ENCODE peak calls at places on chromosome 7, in five cellular contexts. M is tibial artery, U is A673, F is K562, S is uterus. C is an unnamed sample. For H3K4me1 and H3K27me3, the result is how much of the 10 kb centered on the place peaks cover.

GRCh38 chr7:135274495-135275268 is 41.0 kb downstream of the STRA8 start:
- DNase-seq in F (peak), M (peak), U (peak), S (peak), C (peak)

GRCh38 chr7:117619690-117620089 is 139.9 kb downstream of the CFTR start:
- DNase-seq in S (no peak), M (no peak), U (no peak), F (no peak), C (no peak)

GRCh38 chr7:92840309-92840708 is 3.9 kb upstream of the CDK6 start:
- DNase-seq in F (no peak), M (no peak), S (no peak), U (no peak), C (no peak)

GRCh38 chr7:46781901-46782439 is 799.9 kb downstream of the TNS3 start:
- DNase-seq in S (no peak), F (no peak), U (no peak), M (no peak), C (no peak)

GRCh38 chr7:24917510-24918239 is 62.3 kb downstream of the OSBPL3 start:
- DNase-seq in M (no peak), S (no peak), F (no peak), U (no peak), C (no peak)

GRCh38 chr7:22240904-22241571 is 115.9 kb downstream of the RAPGEF5 start:
- DNase-seq in M (no peak), U (no peak), S (no peak), F (no peak), C (no peak)

GRCh38 chr7:30626984-30627383 is 32.3 kb downstream of the GARS1 start:
- DNase-seq in F (no peak), S (no peak), M (no peak), U (no peak), C (no peak)

GRCh38 chr7:142905759-142906158 is 20.2 kb upstream of the TRPV6 start:
- DNase-seq in S (no peak), U (no peak), F (no peak), M (no peak), C (no peak)

GRCh38 chr7:144776447-144776846 is 59.4 kb downstream of the TPK1 start:
- DNase-seq in U (no peak), M (no peak), S (no peak), F (no peak), C (no peak)

GRCh38 chr7:100949227-100949930 is at the start of gene MUC3A:
- DNase-seq in M (no peak), S (no peak), U (no peak), F (no peak), C (peak)

GRCh38 chr7:22700559-22701002 is 26.4 kb upstream of the IL6 start:
- DNase-seq in U (no peak), S (no peak), F (peak), M (no peak), C (no peak)

GRCh38 chr7:50475340-50475739 is 25.2 kb upstream of the FIGNL1 start:
- DNase-seq in F (no peak), S (no peak), U (no peak), M (no peak), C (peak)

GRCh38 chr7:115511330-115511729 is 519.2 kb downstream of the TFEC start:
- DNase-seq in U (no peak), S (no peak), F (no peak), M (no peak), C (no peak)

GRCh38 chr7:3140834-3141233 is 97.2 kb upstream of the CARD11 start:
- DNase-seq in M (no peak), U (peak), S (no peak), F (no peak), C (no peak)

GRCh38 chr7:101179117-101179779 is 845 bp downstream of the NAT16 start:
- DNase-seq in U (no peak), F (peak), S (no peak), M (no peak), C (peak)

GRCh38 chr7:19713676-19714075 is 4.8 kb upstream of the POLR1F start:
- DNase-seq in U (peak), S (no peak), M (no peak), F (peak), C (peak)

GRCh38 chr7:37031571-37032257 is 307.4 kb upstream of the AOAH start:
- DNase-seq in F (peak), U (peak), S (peak), M (peak), C (peak)

GRCh38 chr7:149880871-149881301 is 7.1 kb downstream of the ATP6V0E2 start:
- DNase-seq in F (no peak), S (peak), M (no peak), U (no peak), C (peak)

GRCh38 chr7:70520604-70521003 is 611.3 kb upstream of the GALNT17 start:
- DNase-seq in U (no peak), S (no peak), F (no peak), M (no peak), C (no peak)

GRCh38 chr7:89027781-89028180 is 232.2 kb upstream of the TEX47 start:
- DNase-seq in M (no peak), U (no peak), F (no peak), S (no peak), C (no peak)

GRCh38 chr7:29454464-29454863 is 109.2 kb upstream of the PRR15 start:
- DNase-seq in U (no peak), S (no peak), M (no peak), F (peak), C (no peak)

GRCh38 chr7:94590526-94591162 is 65.3 kb downstream of the SGCE start:
- DNase-seq in M (no peak), U (no peak), S (no peak), F (no peak), C (no peak)

GRCh38 chr7:80151274-80151665 is 16.6 kb downstream of the GNAI1 start:
- DNase-seq in U (no peak), F (no peak), M (no peak), S (no peak), C (no peak)

GRCh38 chr7:343227-343822 is 53.4 kb downstream of the FOXL3 start:
- DNase-seq in M (no peak), S (no peak), F (peak), U (no peak), C (no peak)

GRCh38 chr7:8208661-8209060 is 53.3 kb downstream of the ICA1 start:
- DNase-seq in U (no peak), F (no peak), S (no peak), M (no peak), C (no peak)

GRCh38 chr7:51949726-51950644 is 633.4 kb upstream of the COBL start:
- DNase-seq in M (no peak), S (no peak), U (peak), F (no peak), C (peak)

GRCh38 chr7:116779222-116779621 is 83.2 kb upstream of the CAPZA2 start:
- DNase-seq in S (no peak), F (no peak), M (no peak), U (no peak), C (no peak)

GRCh38 chr7:47561715-47562446 is 20.0 kb downstream of the TNS3 start:
- DNase-seq in M (no peak), F (no peak), U (no peak), S (no peak), C (no peak)

GRCh38 chr7:26155531-26156375 is 3.8 kb downstream of the NFE2L3 start:
- DNase-seq in U (no peak), M (no peak), S (no peak), F (no peak), C (peak)

GRCh38 chr7:123622660-123623386 is 21.2 kb downstream of the ASB15 start:
- DNase-seq in M (no peak), F (no peak), S (no peak), U (no peak), C (no peak)

GRCh38 chr7:71659622-71660021 is 527.7 kb downstream of the GALNT17 start:
- DNase-seq in F (no peak), M (no peak), S (no peak), U (no peak), C (no peak)

GRCh38 chr7:47725031-47725780 is 143.3 kb upstream of the TNS3 start:
- DNase-seq in U (no peak), M (no peak), F (no peak), S (no peak), C (no peak)

GRCh38 chr7:16271990-16272665 is 149.2 kb downstream of the CRPPA start:
- DNase-seq in U (no peak), M (no peak), S (no peak), F (no peak), C (no peak)

GRCh38 chr7:64610997-64611396 is 48.1 kb upstream of the ZNF680 start:
- DNase-seq in S (no peak), U (no peak), F (no peak), M (no peak), C (no peak)

GRCh38 chr7:3404490-3404889 is 103.4 kb downstream of the SDK1 start:
- DNase-seq in M (no peak), S (no peak), F (no peak), U (peak), C (no peak)

GRCh38 chr7:129896568-129897382 is 56.0 kb downstream of the UBE2H start:
- DNase-seq in F (no peak), S (no peak), M (no peak), U (no peak), C (no peak)
- H3K4me1 ChIP-seq in F (under half), S (under half), M (under half), U (under half), C (under half)

DNA sequence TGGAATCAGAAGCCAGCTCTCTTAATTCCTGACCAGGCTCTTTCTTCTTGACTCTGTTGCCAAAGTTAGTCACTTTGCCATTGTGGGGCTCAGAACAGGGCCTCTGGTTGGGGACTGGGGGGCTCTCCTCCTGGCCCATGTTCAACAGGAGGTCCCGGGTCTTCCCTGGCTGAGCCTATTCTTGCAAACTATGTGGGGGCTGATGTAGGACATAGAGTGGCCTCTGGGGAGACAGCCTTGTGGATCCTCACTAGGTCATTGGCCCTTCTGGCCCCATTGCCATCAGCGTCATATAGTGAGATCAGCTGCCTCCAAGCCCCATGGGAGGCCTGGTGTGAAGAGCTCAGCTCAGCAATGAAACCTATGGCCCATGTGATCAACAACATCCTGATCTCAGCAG is 77.6 kb upstream of the LEP start:
- DNase-seq in F (no peak), S (no peak), U (no peak), M (no peak), C (no peak)
- H3K27me3 ChIP-seq in F (under half), S (under half), U (half or more), M (under half), C (half or more)

GRCh38 chr7:98434087-98434486 is 33.2 kb upstream of the BAIAP2L1 start:
- DNase-seq in M (no peak), S (no peak), F (no peak), U (no peak), C (no peak)

DNA sequence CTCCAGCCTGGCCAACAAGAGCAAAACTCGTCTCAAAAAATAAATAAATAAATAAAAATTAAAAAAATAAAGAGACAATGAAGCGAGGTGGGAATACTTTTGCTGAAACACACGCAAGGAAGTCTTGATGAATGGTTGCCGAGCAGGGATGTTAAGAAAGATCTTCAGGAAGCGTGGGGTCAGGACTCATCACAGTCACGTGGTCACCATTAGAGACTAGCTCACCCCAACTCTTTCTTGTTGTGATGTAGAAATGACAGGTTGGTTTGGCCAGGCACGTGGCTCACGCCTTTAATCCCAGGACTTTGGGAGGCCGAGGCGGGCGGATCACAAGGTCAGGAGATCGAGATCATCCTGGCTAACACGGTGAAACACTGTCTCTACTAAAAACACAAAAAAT is 28.9 kb upstream of the BAIAP2L1 start:
- DNase-seq in M (no peak), U (no peak), S (no peak), F (no peak), C (no peak)
- TF ChIP-seq CTCF in M (no peak), U (no peak), S (no peak), F (no peak), C (no peak)

GRCh38 chr7:158583810-158584209 is 3.8 kb downstream of the PTPRN2 start:
- DNase-seq in M (no peak), S (no peak), U (no peak), F (no peak), C (no peak)

GRCh38 chr7:158579662-158580646 is 7.7 kb downstream of the PTPRN2 start:
- DNase-seq in M (no peak), U (no peak), F (no peak), S (no peak), C (no peak)

GRCh38 chr7:158582089-158582456 is 5.5 kb downstream of the PTPRN2 start:
- DNase-seq in M (no peak), S (no peak), U (no peak), F (peak), C (no peak)

GRCh38 chr7:158583143-158583542 is 4.5 kb downstream of the PTPRN2 start:
- DNase-seq in S (no peak), M (no peak), U (no peak), F (no peak), C (no peak)

DNA sequence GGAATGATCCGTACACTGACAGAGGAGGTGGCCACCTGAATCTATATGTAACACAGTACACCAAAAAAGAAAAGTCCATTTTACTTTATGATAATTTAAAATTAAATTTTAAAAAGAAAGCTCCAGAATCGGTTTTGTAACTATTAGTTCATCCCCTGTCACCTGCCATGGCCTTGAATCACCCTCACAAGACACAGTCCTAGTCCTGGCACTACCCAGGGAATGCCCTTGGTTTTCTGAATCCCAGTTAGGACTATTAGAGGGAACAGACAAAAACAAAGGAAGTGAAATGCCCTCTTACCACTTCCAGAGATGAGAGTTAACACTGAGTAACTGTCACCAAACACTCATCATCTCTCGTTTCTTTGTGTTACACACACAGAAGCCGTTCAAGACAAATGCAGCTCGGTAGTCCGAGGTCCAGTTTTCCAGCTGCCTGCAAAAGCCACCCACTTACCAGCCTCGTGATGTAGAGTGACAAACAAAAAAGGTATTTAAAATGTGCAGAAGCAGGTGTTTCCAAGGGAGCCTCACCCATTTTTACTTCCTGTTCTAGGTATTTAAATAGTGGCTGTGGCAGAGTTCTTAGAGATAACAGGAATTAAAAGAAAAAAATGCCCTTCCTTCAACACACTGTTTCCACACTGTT is 6.1 kb downstream of the PTPRN2 start:
- DNase-seq in S (no peak), F (no peak), M (no peak), U (no peak), C (no peak)
- H3K4me1 ChIP-seq in S (under half), F (under half), M (under half), U (under half), C (under half)

DNA sequence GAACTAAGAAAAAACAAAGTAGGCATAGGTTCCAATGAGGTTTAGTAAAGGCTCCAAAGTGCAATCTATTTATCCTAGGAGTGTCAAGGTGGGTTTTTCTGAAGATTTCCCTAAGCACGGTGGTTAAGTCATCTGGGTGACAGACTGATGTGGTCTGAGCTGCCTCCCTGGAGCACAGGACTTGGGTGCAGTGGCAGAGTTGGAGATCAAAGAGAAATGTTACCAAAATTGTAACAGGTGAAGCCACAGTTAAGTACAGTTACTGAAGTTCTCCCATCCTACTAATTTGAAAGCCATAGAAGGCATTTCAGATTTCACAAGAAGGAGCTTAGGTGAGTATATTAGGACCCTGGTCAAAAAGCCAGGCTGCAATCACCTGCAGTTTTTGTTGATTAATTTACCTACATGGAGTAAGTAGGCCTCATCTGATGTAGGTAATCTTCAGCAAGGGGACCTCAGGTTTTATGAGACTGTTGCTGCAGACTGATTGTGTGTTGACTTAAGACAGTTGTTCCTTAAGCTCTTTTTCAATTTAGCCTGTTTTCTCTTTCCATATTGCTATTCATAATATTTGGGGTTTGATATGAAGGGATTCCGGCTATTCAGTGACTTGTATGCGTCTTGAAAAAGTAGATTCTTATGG is 3.0 kb downstream of the DLX6 start:
- DNase-seq in S (no peak), F (no peak), U (no peak), M (no peak), C (no peak)
- H3K27me3 ChIP-seq in S (half or more), F (half or more), U (under half), M (under half), C (half or more)

GRCh38 chr7:98211676-98212531 is 665 bp downstream of the BHLHA15 start:
- DNase-seq in F (peak), S (peak), U (no peak), M (peak), C (peak)
- TF ChIP-seq CTCF in F (no peak), S (no peak), U (no peak), M (no peak), C (no peak)

DNA sequence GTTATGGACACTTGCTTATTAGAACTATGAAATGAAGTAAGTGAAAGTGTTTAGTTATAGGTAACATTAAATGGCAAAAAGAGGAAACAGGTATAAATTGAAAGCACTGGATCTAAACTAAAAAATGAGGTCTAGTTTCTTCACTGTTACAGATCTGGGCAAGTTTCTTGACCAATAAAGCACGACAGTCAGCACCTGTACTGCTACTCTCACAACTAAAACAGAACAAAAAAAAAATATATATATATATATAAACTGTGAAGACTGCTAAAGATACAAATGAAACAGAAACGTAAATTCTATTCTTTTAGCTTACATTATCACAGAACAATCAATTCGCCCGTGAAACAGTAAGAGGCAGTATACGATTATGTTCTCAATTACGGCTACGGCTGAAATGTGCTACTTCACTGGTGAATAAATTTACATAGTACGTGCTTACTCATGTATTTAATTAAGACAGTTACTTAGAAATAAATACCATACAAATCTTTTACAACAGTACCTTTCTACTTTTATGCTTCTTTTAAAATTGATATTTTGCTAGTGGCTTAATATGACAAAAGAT is 4.2 kb downstream of the AHR start:
- DNase-seq in S (no peak), U (peak), M (no peak), F (no peak), C (no peak)
- H3K4me1 ChIP-seq in S (under half), U (under half), M (under half), F (under half), C (under half)

GRCh38 chr7:151207796-151208195 is 2.5 kb downstream of the H2BK1 start:
- DNase-seq in S (no peak), F (no peak), U (no peak), M (no peak), C (no peak)
- H3K27me3 ChIP-seq in S (under half), F (under half), U (under half), M (under half), C (under half)

DNA sequence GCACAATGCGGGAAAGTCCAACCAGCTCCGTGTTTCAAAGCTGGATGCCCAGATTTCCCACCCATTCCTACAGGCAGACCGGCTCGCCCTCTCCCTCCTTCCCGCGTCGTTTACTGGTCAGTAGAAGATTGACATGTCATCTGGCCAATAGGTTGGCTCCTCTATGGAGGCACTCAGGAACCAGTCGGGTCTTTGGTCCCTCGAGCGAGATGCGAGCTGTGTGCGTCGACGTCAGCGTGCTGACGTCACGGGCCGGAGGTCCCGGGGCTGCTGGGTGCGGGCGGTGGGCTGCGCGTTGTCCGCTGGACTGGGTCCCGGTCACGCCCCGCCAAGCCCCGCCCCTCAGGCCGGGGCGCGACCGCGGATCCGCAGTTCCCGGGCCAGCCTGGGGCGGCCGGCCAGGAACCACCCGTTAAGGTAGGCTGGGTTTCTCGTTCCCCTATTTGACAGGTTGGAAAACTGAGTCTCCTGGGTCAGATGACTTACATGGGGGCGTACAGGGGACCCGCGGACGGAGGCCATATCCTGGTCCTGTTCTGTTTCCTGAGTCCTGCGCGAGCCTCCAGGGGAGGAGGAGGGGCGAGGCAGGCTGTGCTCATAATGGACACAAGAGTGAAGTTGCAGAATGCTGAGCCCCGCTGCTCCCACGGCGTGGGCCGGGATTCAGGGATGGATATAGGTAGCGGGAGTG is at the start of gene STARD3NL:
- DNase-seq in S (peak), M (peak), F (peak), U (peak), C (peak)
- TF ChIP-seq CTCF in S (peak), M (no peak), F (no peak), U (no peak), C (peak)